ENCODE peak calls at places on chromosomes 16 and 17, in seven cellular contexts. K, Q, I, W, B, V and P are unnamed samples.

GRCh38 chr17:17401271-17401781 is 75.5 kb upstream of the MED9 start:
- DNase-seq in V (no peak), K (peak), W (no peak), B (no peak), Q (no peak), I (no peak), P (no peak)

GRCh38 chr16:3825940-3826339 is 54.6 kb downstream of the CREBBP start:
- DNase-seq in V (no peak), I (no peak), B (no peak), Q (no peak), W (no peak), K (no peak), P (no peak)

GRCh38 chr17:69539274-69539673 is 124.8 kb downstream of the MAP2K6 start:
- DNase-seq in Q (no peak), I (no peak), V (no peak), B (no peak), W (no peak), K (no peak), P (no peak)

GRCh38 chr17:45338996-45339535 is 22.2 kb upstream of the MAP3K14 start:
- DNase-seq in K (no peak), B (no peak), Q (no peak), I (no peak), W (no peak), V (no peak), P (peak)

GRCh38 chr17:30091771-30092170 is 24.8 kb upstream of the NSRP1 start:
- DNase-seq in V (no peak), K (no peak), I (no peak), W (no peak), B (no peak), Q (no peak), P (no peak)

GRCh38 chr17:79452706-79453105 is 158.1 kb downstream of the RBFOX3 start:
- DNase-seq in K (no peak), Q (no peak), V (no peak), I (no peak), W (no peak), B (no peak), P (no peak)

GRCh38 chr17:33647976-33648375 is 354.9 kb upstream of the ASIC2 start:
- DNase-seq in B (no peak), K (no peak), Q (no peak), I (no peak), W (no peak), V (peak), P (peak)

GRCh38 chr16:84815446-84815845 is 4.3 kb upstream of the CRISPLD2 start:
- DNase-seq in B (no peak), W (no peak), Q (no peak), I (no peak), V (no peak), K (no peak), P (no peak)

GRCh38 chr17:18031955-18032354 is 7.0 kb downstream of the ATPAF2 start:
- DNase-seq in K (no peak), I (no peak), W (no peak), B (no peak), V (no peak), Q (no peak), P (no peak)

GRCh38 chr16:88967800-88968588 is 9.0 kb downstream of the CBFA2T3 start:
- DNase-seq in K (no peak), I (no peak), W (no peak), V (no peak), Q (no peak), B (no peak), P (no peak)

GRCh38 chr17:68101992-68102758 is 66.6 kb downstream of the KPNA2 start:
- DNase-seq in W (no peak), I (no peak), B (no peak), V (no peak), K (no peak), Q (no peak), P (peak)

GRCh38 chr16:29230671-29231091 is 175.8 kb downstream of the NPIPB11 start:
- DNase-seq in I (no peak), W (no peak), B (peak), Q (no peak), V (no peak), K (no peak), P (no peak)

GRCh38 chr16:10386517-10387377 is 886 bp downstream of the ATF7IP2 start:
- DNase-seq in B (no peak), V (no peak), I (no peak), W (no peak), Q (no peak), K (no peak), P (no peak)

GRCh38 chr17:1055751-1056645 is 59.1 kb downstream of the TIMM22 start:
- DNase-seq in B (peak), W (no peak), V (no peak), Q (no peak), I (no peak), K (no peak), P (peak)

GRCh38 chr17:71703701-71704100 is 417.1 kb upstream of the SOX9 start:
- DNase-seq in Q (no peak), B (no peak), W (no peak), K (no peak), V (no peak), I (no peak), P (no peak)

GRCh38 chr17:69404398-69404797 is 10.1 kb upstream of the MAP2K6 start:
- DNase-seq in W (no peak), I (no peak), Q (no peak), V (no peak), B (no peak), K (no peak), P (no peak)

GRCh38 chr16:48126801-48127644 is 28.8 kb downstream of the ABCC12 start:
- DNase-seq in W (peak), B (peak), Q (no peak), I (no peak), K (peak), V (no peak), P (no peak)

GRCh38 chr16:14423344-14423743 is 206.7 kb downstream of the PARN start:
- DNase-seq in B (no peak), V (no peak), K (no peak), I (no peak), W (no peak), Q (no peak), P (no peak)

GRCh38 chr16:21646091-21646490 is 6.3 kb downstream of the IGSF6 start:
- DNase-seq in B (no peak), K (no peak), I (no peak), W (no peak), V (no peak), Q (no peak), P (no peak)

GRCh38 chr16:50154369-50154947 is 1.4 kb downstream of the TENT4B start:
- DNase-seq in K (no peak), B (no peak), V (no peak), I (no peak), Q (no peak), W (no peak), P (peak)

GRCh38 chr16:84180519-84181140 is 6.2 kb downstream of the TAF1C start:
- DNase-seq in B (no peak), W (no peak), V (no peak), K (no peak), Q (no peak), I (no peak), P (no peak)

GRCh38 chr17:81535007-81535328 is 6.8 kb downstream of the FSCN2 start:
- DNase-seq in V (no peak), B (no peak), I (no peak), Q (no peak), K (no peak), W (no peak), P (no peak)

GRCh38 chr16:57029161-57030160 is 40.1 kb downstream of the NLRC5 start:
- DNase-seq in Q (no peak), K (no peak), I (no peak), W (no peak), B (no peak), V (no peak), P (no peak)

GRCh38 chr16:10552998-10553491 is 27.4 kb downstream of the EMP2 start:
- DNase-seq in Q (peak), W (no peak), I (no peak), V (no peak), B (no peak), K (no peak), P (no peak)

GRCh38 chr17:70661342-70662222 is 492.2 kb downstream of the KCNJ2 start:
- DNase-seq in V (no peak), K (peak), B (no peak), Q (no peak), W (no peak), I (no peak), P (no peak)

GRCh38 chr17:20852541-20853370 is 190.1 kb downstream of the USP22 start:
- DNase-seq in Q (no peak), V (no peak), W (no peak), K (peak), B (no peak), I (no peak), P (peak)

GRCh38 chr16:29745126-29745852 is 501 bp downstream of the C16orf54 start:
- DNase-seq in W (no peak), K (no peak), I (no peak), Q (peak), B (no peak), V (no peak), P (no peak)

GRCh38 chr16:76114681-76115080 is 162.5 kb upstream of the CNTNAP4 start:
- DNase-seq in V (no peak), W (no peak), B (no peak), I (no peak), Q (no peak), K (no peak), P (no peak)

GRCh38 chr17:37212184-37212583 is 163.6 kb upstream of the C17orf78 start:
- DNase-seq in B (no peak), K (no peak), W (no peak), V (no peak), Q (no peak), I (no peak), P (no peak)

GRCh38 chr17:77995146-77995852 is 36.8 kb downstream of the TNRC6C start:
- DNase-seq in I (no peak), B (no peak), V (no peak), K (no peak), W (no peak), Q (no peak), P (no peak)